ENCODE peak calls at places on chromosome 16, in four cellular contexts. V, W, O and N are unnamed samples.

GRCh38 chr16:11651796-11652195 is 16.5 kb upstream of the SNN start:
- DNase-seq in V (no peak), W (no peak), O (no peak), N (no peak)

GRCh38 chr16:77963185-77964044 is 58.9 kb upstream of the CLEC3A start:
- DNase-seq in W (peak), O (no peak), V (no peak), N (no peak)

GRCh38 chr16:86353185-86353584 is 157.1 kb upstream of the FOXF1 start:
- DNase-seq in W (no peak), V (no peak), O (no peak), N (no peak)

GRCh38 chr16:4404247-4404966 is 12.0 kb downstream of the CORO7 start:
- DNase-seq in V (no peak), O (peak), W (peak), N (no peak)

GRCh38 chr16:57667526-57668258 is 414 bp upstream of the ADGRG3 start:
- DNase-seq in W (no peak), V (no peak), O (no peak), N (no peak)

GRCh38 chr16:81889896-81890634 is 111.0 kb downstream of the PLCG2 start:
- DNase-seq in V (peak), W (peak), O (peak), N (peak)

GRCh38 chr16:29665294-29666077 is 2.4 kb downstream of the SPN start:
- DNase-seq in O (no peak), W (no peak), V (no peak), N (no peak)

GRCh38 chr16:31111881-31112466 is 3.8 kb downstream of the BCKDK start:
- DNase-seq in V (no peak), W (no peak), O (no peak), N (no peak)

GRCh38 chr16:80735846-80736245 is 68.6 kb downstream of the CDYL2 start:
- DNase-seq in O (no peak), W (no peak), V (no peak), N (no peak)

GRCh38 chr16:84446086-84446485 is 58.4 kb downstream of the MEAK7 start:
- DNase-seq in W (no peak), O (no peak), V (no peak), N (no peak)

GRCh38 chr16:18932243-18932997 is 6.2 kb upstream of the SMG1 start:
- DNase-seq in O (no peak), V (no peak), W (peak), N (no peak)

GRCh38 chr16:12390074-12390473 is 413.5 kb downstream of the SNX29 start:
- DNase-seq in O (no peak), V (no peak), W (no peak), N (no peak)

GRCh38 chr16:4494746-4495490 is 18.7 kb downstream of the HMOX2 start:
- DNase-seq in V (no peak), O (no peak), W (no peak), N (no peak)

DNA sequence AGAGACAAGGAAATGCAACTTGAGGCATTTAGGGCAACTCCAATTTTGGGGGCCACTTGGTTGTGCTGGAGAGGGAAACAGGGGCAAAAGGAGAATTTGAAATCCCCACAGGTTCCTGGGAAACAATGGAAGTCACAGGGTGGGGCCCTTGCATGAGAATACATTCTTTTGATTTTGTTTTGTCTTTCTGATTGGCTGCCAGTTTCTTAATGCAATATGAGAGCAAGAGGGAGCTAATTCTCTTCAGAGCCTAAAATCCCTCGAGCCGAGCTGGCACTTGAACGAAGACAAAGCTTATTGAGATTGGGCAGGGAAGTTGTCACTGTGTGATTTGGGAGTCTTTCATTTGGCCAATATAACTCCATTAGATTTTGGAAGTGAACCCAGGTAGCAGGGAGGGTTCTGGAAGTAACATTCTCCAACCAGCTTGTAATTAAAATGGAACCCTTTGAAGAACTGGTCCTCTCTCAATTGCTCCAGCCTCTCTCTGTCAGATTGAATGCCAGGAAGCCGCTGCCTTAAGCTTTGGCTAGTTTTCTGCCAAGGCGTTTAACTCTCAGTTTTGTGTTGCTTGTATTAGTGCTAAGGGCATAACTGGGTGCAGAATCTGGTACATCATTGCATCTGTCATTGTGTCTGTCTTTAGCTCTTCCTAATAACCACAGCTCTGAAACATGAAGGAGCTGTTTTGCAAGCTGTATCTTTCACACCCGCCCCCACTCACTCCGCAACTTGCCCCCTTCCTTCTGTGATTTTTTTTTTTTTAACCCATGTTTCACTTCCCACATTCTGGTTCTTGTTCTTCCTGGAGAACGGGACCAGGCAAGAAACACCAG is 272.0 kb downstream of the MAF start:
- DNase-seq in O (peak), W (peak), V (no peak), N (no peak)
- H3K27ac ChIP-seq in O (no peak), W (no peak), V (no peak), N (no peak)

GRCh38 chr16:8869212-8869987 is 594 bp upstream of the CARHSP1 start:
- DNase-seq in W (peak), V (no peak), O (no peak), N (no peak)
- H3K27ac ChIP-seq in W (no peak), V (no peak), O (peak), N (no peak)

DNA sequence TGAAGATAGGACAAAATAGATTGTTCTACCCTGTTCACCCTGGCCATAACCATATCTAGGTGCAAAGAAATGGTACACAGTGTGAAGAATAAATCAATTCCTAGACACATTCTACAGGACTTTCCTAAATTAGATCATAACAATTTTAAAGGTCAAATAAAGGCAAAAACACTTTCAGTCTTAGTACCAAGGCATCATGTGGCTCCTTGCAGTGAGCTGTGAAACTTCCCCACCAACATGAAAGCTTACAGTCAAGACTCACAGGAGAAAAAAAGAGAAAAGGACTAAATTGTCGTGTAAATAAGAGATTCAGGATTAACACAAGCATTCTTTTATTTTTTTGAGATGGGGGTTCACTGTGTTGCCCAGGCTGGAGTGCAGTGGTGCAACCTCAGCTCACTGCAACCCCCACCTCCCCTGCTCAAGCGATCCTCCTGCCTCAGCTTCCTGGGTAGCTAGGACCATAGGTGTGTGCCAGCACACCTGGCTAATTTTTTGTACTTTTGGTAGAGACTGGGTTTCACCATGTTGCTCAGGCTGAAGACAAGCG is 14.2 kb downstream of the NSMCE1 start:
- DNase-seq in W (no peak), V (no peak), O (no peak), N (no peak)
- H3K27ac ChIP-seq in W (no peak), V (no peak), O (no peak), N (no peak)

GRCh38 chr16:67236551-67237395 is 9.8 kb downstream of the TMEM208 start:
- DNase-seq in V (peak), W (peak), O (peak), N (no peak)
- H3K27ac ChIP-seq in V (peak), W (no peak), O (no peak), N (no peak)

GRCh38 chr16:87806246-87806607 is 40.4 kb upstream of the KLHDC4 start:
- DNase-seq in V (no peak), O (no peak), W (no peak), N (no peak)
- H3K27ac ChIP-seq in V (no peak), O (no peak), W (no peak), N (no peak)